ENCODE peak calls at places on chromosomes 13 and 19, in four cellular contexts. One of them, this sample, is unnamed.

GRCh38 chr13:107035778-107036177 is 467.8 kb upstream of the ARGLU1 start:
- DNase-seq in MM.1S: no peak
- DNase-seq in AG09309: no peak
- DNase-seq in astrocyte of the cerebellum: peak
- DNase-seq in this sample: peak

GRCh38 chr13:37144661-37145060 is 39.2 kb upstream of the CSNK1A1L start:
- DNase-seq in MM.1S: no peak
- DNase-seq in AG09309: no peak
- DNase-seq in astrocyte of the cerebellum: peak
- DNase-seq in this sample: no peak

GRCh38 chr13:106617561-106617960 is 49.6 kb upstream of the ARGLU1 start:
- DNase-seq in MM.1S: no peak
- DNase-seq in AG09309: no peak
- DNase-seq in astrocyte of the cerebellum: peak
- DNase-seq in this sample: peak

GRCh38 chr13:71339010-71339409 is 528.0 kb downstream of the DACH1 start:
- DNase-seq in MM.1S: no peak
- DNase-seq in AG09309: no peak
- DNase-seq in astrocyte of the cerebellum: no peak
- DNase-seq in this sample: no peak

GRCh38 chr13:39263033-39263432 is 224.8 kb downstream of the NHLRC3 start:
- DNase-seq in MM.1S: peak
- DNase-seq in AG09309: no peak
- DNase-seq in astrocyte of the cerebellum: peak
- DNase-seq in this sample: no peak

GRCh38 chr19:6064016-6064702 is 46.1 kb downstream of the RFX2 start:
- DNase-seq in MM.1S: no peak
- DNase-seq in AG09309: no peak
- DNase-seq in astrocyte of the cerebellum: no peak
- DNase-seq in this sample: no peak

GRCh38 chr19:48511800-48512503 is at the start of gene LMTK3:
- DNase-seq in MM.1S: no peak
- DNase-seq in AG09309: no peak
- DNase-seq in astrocyte of the cerebellum: no peak
- DNase-seq in this sample: no peak

GRCh38 chr19:55913643-55914268 is 18.4 kb downstream of the NLRP13 start:
- DNase-seq in MM.1S: no peak
- DNase-seq in AG09309: no peak
- DNase-seq in astrocyte of the cerebellum: no peak
- DNase-seq in this sample: no peak

GRCh38 chr19:18503971-18504885 is 17.6 kb downstream of the ELL start:
- DNase-seq in MM.1S: no peak
- DNase-seq in AG09309: no peak
- DNase-seq in astrocyte of the cerebellum: no peak
- DNase-seq in this sample: peak

GRCh38 chr13:38321654-38322053 is 28.0 kb upstream of the UFM1 start:
- DNase-seq in MM.1S: peak
- DNase-seq in AG09309: no peak
- DNase-seq in astrocyte of the cerebellum: no peak
- DNase-seq in this sample: no peak

GRCh38 chr13:58919551-58919950 is 1244.2 kb downstream of the DIAPH3 start:
- DNase-seq in MM.1S: no peak
- DNase-seq in AG09309: no peak
- DNase-seq in astrocyte of the cerebellum: no peak
- DNase-seq in this sample: no peak

GRCh38 chr13:24511824-24512207 is 762 bp downstream of the PARP4 start:
- DNase-seq in MM.1S: no peak
- DNase-seq in AG09309: no peak
- DNase-seq in astrocyte of the cerebellum: no peak
- DNase-seq in this sample: no peak

GRCh38 chr13:63446329-63446728 is 2030.7 kb upstream of the PCDH20 start:
- DNase-seq in MM.1S: no peak
- DNase-seq in AG09309: no peak
- DNase-seq in astrocyte of the cerebellum: no peak
- DNase-seq in this sample: no peak

GRCh38 chr19:15479391-15480345 is at the start of gene PGLYRP2:
- DNase-seq in MM.1S: no peak
- DNase-seq in AG09309: no peak
- DNase-seq in astrocyte of the cerebellum: no peak
- DNase-seq in this sample: no peak

GRCh38 chr13:113742000-113742441 is 17.0 kb upstream of the TMEM255B start:
- DNase-seq in MM.1S: peak
- DNase-seq in AG09309: no peak
- DNase-seq in astrocyte of the cerebellum: no peak
- DNase-seq in this sample: peak

GRCh38 chr13:30926781-30927180 is 5.7 kb upstream of the TEX26 start:
- DNase-seq in MM.1S: no peak
- DNase-seq in AG09309: no peak
- DNase-seq in astrocyte of the cerebellum: no peak
- DNase-seq in this sample: no peak

GRCh38 chr13:113357529-113357928 is 6.4 kb downstream of the GRTP1 start:
- DNase-seq in MM.1S: no peak
- DNase-seq in AG09309: peak
- DNase-seq in astrocyte of the cerebellum: peak
- DNase-seq in this sample: peak

GRCh38 chr13:91369432-91369831 is 21.9 kb downstream of the MIR17HG start:
- DNase-seq in MM.1S: no peak
- DNase-seq in AG09309: no peak
- DNase-seq in astrocyte of the cerebellum: peak
- DNase-seq in this sample: no peak

GRCh38 chr19:44587863-44588752 is 25.3 kb upstream of the IGSF23 start:
- DNase-seq in MM.1S: no peak
- DNase-seq in AG09309: peak
- DNase-seq in astrocyte of the cerebellum: peak
- DNase-seq in this sample: peak

GRCh38 chr19:3576696-3577443 is 4.1 kb downstream of the HMG20B start:
- DNase-seq in MM.1S: no peak
- DNase-seq in AG09309: no peak
- DNase-seq in astrocyte of the cerebellum: peak
- DNase-seq in this sample: no peak
- H3K4me3 ChIP-seq in MM.1S: no peak
- H3K4me3 ChIP-seq in AG09309: no peak
- H3K4me3 ChIP-seq in astrocyte of the cerebellum: peak
- H3K4me3 ChIP-seq in this sample: no peak

DNA sequence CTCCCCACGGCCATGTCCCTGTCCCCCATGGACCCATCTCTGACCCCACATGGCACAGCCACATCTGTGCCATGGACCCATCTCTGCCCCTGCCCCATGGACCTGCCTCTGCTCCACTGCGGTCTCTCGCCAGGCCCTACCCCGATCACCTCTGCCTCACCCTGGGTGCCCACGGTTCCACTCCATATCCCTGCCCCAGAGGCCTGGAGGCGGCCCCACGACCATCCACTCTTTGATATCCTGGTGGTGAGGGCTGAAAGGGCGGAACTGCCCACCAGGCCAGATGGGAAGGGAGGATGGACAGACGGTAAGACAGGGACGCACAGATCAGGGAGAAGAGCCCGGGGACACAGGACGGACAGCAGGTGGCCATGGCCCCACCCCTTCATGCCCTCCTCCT is 327 bp downstream of the PTGER1 start:
- DNase-seq in MM.1S: no peak
- DNase-seq in AG09309: no peak
- DNase-seq in astrocyte of the cerebellum: no peak
- DNase-seq in this sample: no peak
- H3K4me3 ChIP-seq in MM.1S: no peak
- H3K4me3 ChIP-seq in AG09309: no peak
- H3K4me3 ChIP-seq in astrocyte of the cerebellum: peak
- H3K4me3 ChIP-seq in this sample: no peak

GRCh38 chr19:4916292-4917082 is 7.2 kb downstream of the UHRF1 start:
- DNase-seq in MM.1S: no peak
- DNase-seq in AG09309: no peak
- DNase-seq in astrocyte of the cerebellum: no peak
- DNase-seq in this sample: no peak
- H3K4me3 ChIP-seq in MM.1S: no peak
- H3K4me3 ChIP-seq in AG09309: no peak
- H3K4me3 ChIP-seq in astrocyte of the cerebellum: no peak
- H3K4me3 ChIP-seq in this sample: no peak

DNA sequence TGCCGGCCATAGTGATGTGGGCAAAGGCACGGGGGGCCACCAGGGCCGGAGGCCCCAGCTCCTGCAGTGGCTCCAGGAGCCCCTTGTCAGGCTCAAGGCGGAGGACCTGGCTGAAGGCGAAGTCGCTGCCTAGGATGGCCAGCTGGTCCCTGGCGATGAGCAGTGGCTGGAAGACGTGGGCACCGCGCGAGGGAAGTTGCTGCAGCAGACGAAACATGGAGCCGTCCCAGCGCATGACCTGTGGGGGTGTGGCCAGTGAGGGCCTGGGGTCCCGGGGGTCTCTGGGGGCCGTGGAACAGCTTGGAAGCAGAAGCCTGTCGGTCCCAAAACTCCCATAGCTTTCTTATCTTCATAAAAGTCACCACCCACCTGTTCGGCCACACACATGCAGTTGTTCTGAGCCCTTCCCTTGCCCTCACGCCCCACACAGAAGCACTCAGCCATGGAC is 9.6 kb downstream of the LGI4 start:
- DNase-seq in MM.1S: no peak
- DNase-seq in AG09309: no peak
- DNase-seq in astrocyte of the cerebellum: no peak
- DNase-seq in this sample: no peak
- H3K4me3 ChIP-seq in MM.1S: no peak
- H3K4me3 ChIP-seq in AG09309: no peak
- H3K4me3 ChIP-seq in astrocyte of the cerebellum: no peak
- H3K4me3 ChIP-seq in this sample: no peak

This sample was measured in kidney epithelial cell.